ENCODE peak calls at places on chromosome 21, in six cellular contexts. Y is gastrocnemius medialis, Z is endothelial cell, A is neural crest cell, J is astrocyte, R is brain microvascular endothelial cell. O is an unnamed sample.
A peak's percentile ranks its signal among the peaks of the same experiment; 100 is the strongest.

GRCh38 chr21:35113064-35113463 is 64.0 kb upstream of the RUNX1 start:
- DNase-seq in J (peak; percentile 10), A (no peak), Y (no peak), R (peak; percentile 13), Z (no peak), O (no peak)

GRCh38 chr21:32253215-32253641 is 25.6 kb downstream of the MIS18A start:
- DNase-seq in A (no peak), J (peak; percentile 64), Z (no peak), Y (no peak), R (no peak), O (no peak)

GRCh38 chr21:36249576-36250422 is 70.2 kb upstream of the MORC3 start:
- DNase-seq in Z (no peak), Y (no peak), R (no peak), A (no peak), J (no peak), O (no peak)

GRCh38 chr21:31156169-31156568 is 117.9 kb upstream of the KRTAP19-8 start:
- DNase-seq in A (no peak), Z (no peak), Y (no peak), R (no peak), J (no peak), O (no peak)

GRCh38 chr21:23223882-23224281 is 2225.7 kb downstream of the NCAM2 start:
- DNase-seq in A (no peak), Z (no peak), Y (no peak), R (no peak), J (no peak), O (no peak)

GRCh38 chr21:35149698-35150097 is 100.6 kb upstream of the RUNX1 start:
- DNase-seq in R (no peak), J (peak; percentile 87), A (no peak), Z (no peak), Y (no peak), O (no peak)

GRCh38 chr21:31337991-31338891 is 5.8 kb downstream of the TIAM1 start:
- DNase-seq in J (peak; percentile 63), R (no peak), A (no peak), Y (no peak), Z (no peak), O (no peak)

GRCh38 chr21:14737922-14738321 is 191.8 kb upstream of the SAMSN1 start:
- DNase-seq in Z (peak; percentile 7), Y (no peak), A (peak; percentile 12), J (no peak), R (peak; percentile 52), O (peak; percentile 9)

DNA sequence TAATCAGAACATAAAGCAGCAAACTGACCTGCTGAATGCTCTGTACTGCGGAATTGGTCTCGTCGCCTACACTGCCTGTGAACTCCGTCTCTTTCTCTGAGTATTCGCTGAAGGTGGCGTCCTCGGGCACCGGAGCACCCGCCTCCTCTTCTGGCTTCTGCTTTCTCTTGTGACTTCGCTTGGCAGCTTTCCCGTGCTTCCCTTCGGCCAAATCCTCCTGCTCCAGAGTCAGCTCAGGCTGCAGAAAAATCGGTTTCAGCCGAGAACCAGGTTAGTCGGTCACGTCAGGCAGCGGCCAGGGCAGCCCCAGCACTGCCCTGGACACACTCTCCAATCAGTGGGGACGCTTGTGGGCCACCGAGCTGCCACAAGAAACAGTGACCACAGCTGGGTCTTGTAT is 35.8 kb upstream of the RIPK4 start:
- DNase-seq in R (no peak), J (peak; percentile 38), Y (peak; percentile 78), A (no peak), Z (no peak), O (no peak)
- TF ChIP-seq CTCF in R (no peak), J (no peak), Y (no peak), A (no peak), Z (no peak), O (no peak)

GRCh38 chr21:26769613-26770188 is 75.5 kb downstream of the ADAMTS1 start:
- DNase-seq in A (no peak), J (no peak), R (peak; percentile 49), Z (peak; percentile 6), Y (no peak), O (no peak)
- TF ChIP-seq CTCF in A (peak; percentile 75), J (peak; percentile 45), R (peak; percentile 44), Z (peak; percentile 78), Y (peak; percentile 68), O (no peak)

DNA sequence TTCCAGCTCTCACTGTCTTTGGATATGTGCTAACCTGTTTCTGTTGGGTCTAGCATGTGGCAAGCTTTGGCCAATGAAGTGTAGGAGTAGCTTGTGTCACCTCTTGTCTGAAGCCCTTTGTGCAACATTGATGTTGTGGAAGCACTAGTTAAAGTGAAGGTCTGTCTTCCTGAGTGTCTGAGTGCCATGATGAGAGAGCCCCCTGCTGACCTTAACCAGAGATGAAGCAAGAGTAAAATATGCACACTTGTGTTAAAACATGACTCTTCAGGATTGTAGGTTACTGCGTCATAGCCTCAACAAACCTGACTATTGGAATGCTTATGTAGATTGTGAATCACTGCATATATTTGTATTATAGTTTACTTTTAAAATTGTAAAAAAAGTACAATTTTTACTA is 103.7 kb downstream of the NCAM2 start:
- DNase-seq in R (peak; percentile 2), Y (no peak), Z (peak; percentile 35), J (peak; percentile 71), A (peak; percentile 22), O (no peak)
- TF ChIP-seq CTCF in R (peak; percentile 40), Y (no peak), Z (no peak), J (peak; percentile 31), A (peak; percentile 57), O (no peak)

GRCh38 chr21:37446552-37446951 is 80.0 kb downstream of the DYRK1A start:
- DNase-seq in R (no peak), Z (no peak), J (no peak), Y (no peak), A (no peak), O (no peak)
- TF ChIP-seq CTCF in R (no peak), Z (no peak), J (no peak), Y (no peak), A (no peak), O (no peak)

GRCh38 chr21:44304846-44305245 is 5.0 kb downstream of the PFKL start:
- DNase-seq in A (peak; percentile 58), R (peak; percentile 9), J (peak; percentile 12), Z (peak; percentile 60), Y (no peak), O (peak; percentile 70)
- TF ChIP-seq CTCF in A (peak; percentile 72), R (peak; percentile 87), J (peak; percentile 41), Z (peak; percentile 47), Y (peak; percentile 50), O (peak; percentile 37)

O was measured in GM13976.